ENCODE peak calls at places on chromosomes 5 and 9, in eight cellular contexts. D is upper lobe of right lung, U is fibroblast of lung, T is cardiac muscle cell, X is H9, B is left ventricle myocardium inferior, F is spleen, G is heart right ventricle. Q is an unnamed sample. For H3K4me1, the result is how much of the 10 kb centered on the place peaks cover.

GRCh38 chr5:169100735-169101075 is 200.2 kb downstream of the SLIT3 start:
- DNase-seq in D (no peak), U (peak), T (peak), X (no peak), B (no peak), F (no peak), G (no peak), Q (peak)

GRCh38 chr9:124780060-124780756 is 3.3 kb downstream of the OLFML2A start:
- DNase-seq in D (peak), U (no peak), T (no peak), X (no peak), B (peak), F (peak), G (peak), Q (no peak)

GRCh38 chr5:81165493-81166119 is 67.5 kb upstream of the CKMT2 start:
- DNase-seq in D (peak), U (peak), T (peak), X (peak), B (peak), F (no peak), G (peak), Q (peak)

GRCh38 chr5:150918613-150919012 is 13.8 kb upstream of the ZNF300 start:
- DNase-seq in D (no peak), U (peak), T (peak), X (no peak), B (no peak), F (no peak), G (no peak), Q (no peak)

GRCh38 chr9:86816868-86817267 is 130.4 kb downstream of the GAS1 start:
- DNase-seq in D (no peak), U (no peak), T (no peak), X (no peak), B (no peak), F (no peak), G (no peak), Q (no peak)

GRCh38 chr5:120108586-120109254 is 355.4 kb upstream of the PRR16 start:
- DNase-seq in D (no peak), U (no peak), T (peak), X (no peak), B (no peak), F (no peak), G (no peak), Q (no peak)

GRCh38 chr9:123865226-123865625 is 64.7 kb downstream of the DENND1A start:
- DNase-seq in D (no peak), U (no peak), T (no peak), X (no peak), B (peak), F (no peak), G (no peak), Q (no peak)

GRCh38 chr5:123474238-123474637 is 37.7 kb upstream of the CSNK1G3 start:
- DNase-seq in D (no peak), U (no peak), T (no peak), X (no peak), B (no peak), F (no peak), G (no peak), Q (no peak)

GRCh38 chr5:31823477-31823876 is 184.5 kb downstream of the PDZD2 start:
- DNase-seq in D (no peak), U (no peak), T (peak), X (no peak), B (no peak), F (no peak), G (no peak), Q (no peak)

GRCh38 chr5:112951124-112951702 is 25.4 kb upstream of the DCP2 start:
- DNase-seq in D (no peak), U (no peak), T (no peak), X (no peak), B (no peak), F (no peak), G (no peak), Q (no peak)

GRCh38 chr9:120100595-120100994 is 479.4 kb downstream of the CDK5RAP2 start:
- DNase-seq in D (no peak), U (no peak), T (no peak), X (no peak), B (no peak), F (no peak), G (no peak), Q (no peak)

GRCh38 chr9:121267689-121268597 is at the start of gene GSN:
- DNase-seq in D (peak), U (peak), T (peak), X (peak), B (peak), F (peak), G (peak), Q (no peak)

GRCh38 chr9:124658165-124659017 is 112.7 kb downstream of the NR6A1 start:
- DNase-seq in D (peak), U (peak), T (peak), X (peak), B (peak), F (peak), G (peak), Q (peak)

GRCh38 chr5:66906021-66906420 is 290.6 kb downstream of the CD180 start:
- DNase-seq in D (no peak), U (no peak), T (no peak), X (no peak), B (no peak), F (no peak), G (no peak), Q (no peak)

GRCh38 chr5:39794511-39794910 is 369.7 kb upstream of the DAB2 start:
- DNase-seq in D (no peak), U (peak), T (no peak), X (no peak), B (no peak), F (no peak), G (no peak), Q (no peak)
- TF ChIP-seq CTCF in D (no peak), U (no peak), T (no peak), X (no peak), B (no peak), F (no peak), G (no peak), Q (no peak)

GRCh38 chr5:129977810-129978209 is 73.5 kb downstream of the CHSY3 start:
- DNase-seq in D (no peak), U (no peak), T (no peak), X (no peak), B (no peak), F (no peak), G (no peak), Q (no peak)
- H3K27ac ChIP-seq in D (no peak), U (no peak), T (no peak), X (no peak), B (no peak), F (no peak), G (no peak), Q (no peak)

GRCh38 chr5:149409268-149409948 is 30.3 kb upstream of the IL17B start:
- DNase-seq in D (peak), U (no peak), T (peak), X (peak), B (no peak), F (no peak), G (no peak), Q (no peak)
- H3K4me1 ChIP-seq in D (under half), U (under half), T (half or more), X (under half), B (under half), F (under half), G (under half), Q (under half)

DNA sequence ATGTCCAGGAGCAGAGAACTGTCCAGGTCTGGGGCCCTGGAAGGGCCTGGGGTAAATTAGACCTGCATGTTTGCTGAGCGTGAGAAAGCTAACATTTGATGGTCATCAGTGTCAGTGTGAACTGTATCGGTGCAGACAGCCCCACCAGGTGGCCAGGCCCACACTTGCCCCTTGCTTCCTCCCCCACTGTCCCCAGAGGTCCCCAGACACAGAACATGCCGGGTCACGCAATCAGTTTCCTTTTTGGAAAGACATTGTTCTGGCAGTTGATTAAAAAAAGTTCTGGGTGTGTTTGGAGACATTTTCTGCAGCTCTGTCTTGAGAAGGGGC is 1.5 kb downstream of the NKD2 start:
- DNase-seq in D (no peak), U (no peak), T (no peak), X (no peak), B (peak), F (peak), G (no peak), Q (no peak)
- TF ChIP-seq CTCF in D (no peak), U (no peak), T (peak), X (no peak), B (peak), F (no peak), G (no peak), Q (no peak)

GRCh38 chr9:93577045-93577939 is 908 bp downstream of the PHF2 start:
- DNase-seq in D (peak), U (no peak), T (peak), X (no peak), B (peak), F (peak), G (peak), Q (no peak)
- H3K27ac ChIP-seq in D (peak), U (no peak), T (no peak), X (no peak), B (peak), F (peak), G (peak), Q (no peak)

Q was measured in foreskin keratinocyte.